ENCODE peak calls at places on chromosome 5, in five cellular contexts. G is NCI-H2081, R is HT1080, H is astrocyte of the hippocampus, O is neural progenitor cell. Y is an unnamed sample.

GRCh38 chr5:6755519-6755918 is 42.3 kb downstream of the TENT4A start:
- DNase-seq in O (no peak), H (no peak), G (no peak), R (no peak), Y (no peak)

GRCh38 chr5:23507278-23507685 is at the start of gene PRDM9:
- DNase-seq in R (no peak), O (no peak), G (no peak), H (peak; percentile 2), Y (peak; percentile 59)

GRCh38 chr5:113050606-113051391 is 74.2 kb downstream of the DCP2 start:
- DNase-seq in G (no peak), O (no peak), R (peak; percentile 88), H (peak; percentile 60), Y (no peak)

GRCh38 chr5:163244451-163244987 is 192.9 kb upstream of the CCNG1 start:
- DNase-seq in O (no peak), H (no peak), G (no peak), R (no peak), Y (no peak)

GRCh38 chr5:146753618-146754123 is 124.9 kb downstream of the PPP2R2B start:
- DNase-seq in G (peak; percentile 44), O (no peak), R (no peak), H (peak; percentile 5), Y (peak; percentile 52)

GRCh38 chr5:11385901-11386293 is 518.3 kb downstream of the CTNND2 start:
- DNase-seq in G (peak; percentile 22), H (peak; percentile 29), O (peak; percentile 90), R (no peak), Y (no peak)

GRCh38 chr5:135210286-135211055 is 176.4 kb upstream of the PITX1 start:
- DNase-seq in G (no peak), H (peak; percentile 87), O (no peak), R (peak; percentile 59), Y (no peak)

GRCh38 chr5:115461506-115462290 is 82.9 kb downstream of the FEM1C start:
- DNase-seq in O (no peak), R (peak; percentile 97), H (peak; percentile 67), G (no peak), Y (no peak)

GRCh38 chr5:50653946-50654345 is 12.5 kb upstream of the PARP8 start:
- DNase-seq in O (no peak), G (no peak), R (no peak), H (no peak), Y (no peak)